ENCODE peak calls at places on chromosomes 3 and 15, in six cellular contexts. One of them, this sample, is unnamed.
A peak's percentile ranks its signal among the peaks of the same experiment; 100 is the strongest.

GRCh38 chr3:114758828-114759709 is 388.0 kb downstream of the ZBTB20 start:
- DNase-seq in kidney: no peak
- DNase-seq in left ventricle myocardium inferior: no peak
- DNase-seq in GM23338: no peak
- DNase-seq in AG04450: peak; percentile 26
- DNase-seq in mucosa of descending colon: no peak
- DNase-seq in this sample: peak; percentile 72

GRCh38 chr3:35537265-35537664 is 102.1 kb upstream of the ARPP21 start:
- DNase-seq in GM23338: no peak
- DNase-seq in AG04450: no peak
- DNase-seq in left ventricle myocardium inferior: no peak
- DNase-seq in mucosa of descending colon: no peak
- DNase-seq in kidney: no peak
- DNase-seq in this sample: peak; percentile 15

GRCh38 chr3:29513236-29513635 is 232.4 kb downstream of the RBMS3 start:
- DNase-seq in AG04450: no peak
- DNase-seq in mucosa of descending colon: no peak
- DNase-seq in kidney: no peak
- DNase-seq in GM23338: no peak
- DNase-seq in left ventricle myocardium inferior: no peak
- DNase-seq in this sample: peak; percentile 67

GRCh38 chr3:136142592-136142991 is 53.5 kb downstream of the MSL2 start:
- DNase-seq in left ventricle myocardium inferior: no peak
- DNase-seq in mucosa of descending colon: no peak
- DNase-seq in GM23338: peak; percentile 72
- DNase-seq in kidney: no peak
- DNase-seq in AG04450: peak; percentile 43
- DNase-seq in this sample: peak; percentile 83

GRCh38 chr3:170488802-170489201 is 70.1 kb downstream of the CLDN11 start:
- DNase-seq in AG04450: peak; percentile 51
- DNase-seq in mucosa of descending colon: no peak
- DNase-seq in left ventricle myocardium inferior: no peak
- DNase-seq in kidney: no peak
- DNase-seq in GM23338: no peak
- DNase-seq in this sample: peak; percentile 91

GRCh38 chr3:13235079-13235478 is 161.8 kb upstream of the IQSEC1 start:
- DNase-seq in kidney: peak; percentile 45
- DNase-seq in AG04450: no peak
- DNase-seq in mucosa of descending colon: no peak
- DNase-seq in left ventricle myocardium inferior: no peak
- DNase-seq in GM23338: peak; percentile 19
- DNase-seq in this sample: no peak

GRCh38 chr3:125292015-125292414 is 79.5 kb upstream of the SLC12A8 start:
- DNase-seq in GM23338: no peak
- DNase-seq in AG04450: no peak
- DNase-seq in kidney: no peak
- DNase-seq in mucosa of descending colon: no peak
- DNase-seq in left ventricle myocardium inferior: no peak
- DNase-seq in this sample: no peak

GRCh38 chr3:100057716-100058575 is 56.4 kb downstream of the FILIP1L start:
- DNase-seq in GM23338: no peak
- DNase-seq in kidney: no peak
- DNase-seq in AG04450: no peak
- DNase-seq in mucosa of descending colon: no peak
- DNase-seq in left ventricle myocardium inferior: no peak
- DNase-seq in this sample: peak; percentile 47

GRCh38 chr15:89671687-89672086 is 7.5 kb downstream of the PLIN1 start:
- DNase-seq in left ventricle myocardium inferior: no peak
- DNase-seq in mucosa of descending colon: no peak
- DNase-seq in kidney: no peak
- DNase-seq in GM23338: no peak
- DNase-seq in AG04450: no peak
- DNase-seq in this sample: no peak

GRCh38 chr3:128647307-128647706 is 3.3 kb downstream of the RPN1 start:
- DNase-seq in kidney: no peak
- DNase-seq in GM23338: no peak
- DNase-seq in AG04450: no peak
- DNase-seq in mucosa of descending colon: no peak
- DNase-seq in left ventricle myocardium inferior: no peak
- DNase-seq in this sample: no peak

GRCh38 chr3:128650096-128651050 is at the start of gene RPN1:
- DNase-seq in mucosa of descending colon: peak; percentile 98
- DNase-seq in kidney: peak; percentile 99
- DNase-seq in left ventricle myocardium inferior: peak; percentile 97
- DNase-seq in GM23338: peak; percentile 96
- DNase-seq in AG04450: peak; percentile 89
- DNase-seq in this sample: peak; percentile 95

GRCh38 chr3:128648402-128648801 is 2.2 kb downstream of the RPN1 start:
- DNase-seq in mucosa of descending colon: no peak
- DNase-seq in GM23338: no peak
- DNase-seq in AG04450: no peak
- DNase-seq in kidney: no peak
- DNase-seq in left ventricle myocardium inferior: no peak
- DNase-seq in this sample: no peak

GRCh38 chr3:128649264-128649663 is 1.4 kb downstream of the RPN1 start:
- DNase-seq in AG04450: no peak
- DNase-seq in kidney: no peak
- DNase-seq in left ventricle myocardium inferior: no peak
- DNase-seq in mucosa of descending colon: no peak
- DNase-seq in GM23338: no peak
- DNase-seq in this sample: no peak
- H3K4me3 ChIP-seq in AG04450: peak overlapping the region; percentile 100
- H3K4me3 ChIP-seq in kidney: peak overlapping the region; percentile 85
- H3K4me3 ChIP-seq in left ventricle myocardium inferior: peak overlapping the region; percentile 89
- H3K4me3 ChIP-seq in mucosa of descending colon: peak overlapping the region; percentile 100
- H3K4me3 ChIP-seq in GM23338: peak overlapping the region; percentile 82
- H3K4me3 ChIP-seq in this sample: peak overlapping the region; percentile 100

DNA sequence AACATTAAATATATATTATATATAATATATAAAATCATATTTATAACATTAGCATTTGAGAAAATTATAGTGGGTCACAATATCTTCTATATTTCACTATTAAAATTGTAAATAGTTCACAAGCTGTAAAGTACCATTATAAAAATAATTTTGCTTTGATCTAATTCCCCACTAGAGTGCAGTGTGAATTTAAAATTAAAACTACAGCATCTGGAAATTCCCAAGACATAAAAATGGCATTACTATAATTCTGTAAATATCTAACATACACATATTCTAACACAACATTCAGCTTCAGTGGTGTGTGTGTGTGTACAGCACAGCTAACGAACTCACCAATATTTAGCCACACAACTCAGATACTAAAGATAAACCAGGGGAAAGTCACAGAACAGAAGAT is 424.9 kb upstream of the ZNF385D start:
- DNase-seq in kidney: no peak
- DNase-seq in mucosa of descending colon: no peak
- DNase-seq in GM23338: no peak
- DNase-seq in AG04450: no peak
- DNase-seq in left ventricle myocardium inferior: no peak
- DNase-seq in this sample: peak; percentile 5
- TF ChIP-seq CTCF in kidney: no peak
- TF ChIP-seq CTCF in mucosa of descending colon: no peak
- TF ChIP-seq CTCF in GM23338: peak; percentile 33
- TF ChIP-seq CTCF in AG04450: no peak
- TF ChIP-seq CTCF in left ventricle myocardium inferior: peak; percentile 18
- TF ChIP-seq CTCF in this sample: no peak

DNA sequence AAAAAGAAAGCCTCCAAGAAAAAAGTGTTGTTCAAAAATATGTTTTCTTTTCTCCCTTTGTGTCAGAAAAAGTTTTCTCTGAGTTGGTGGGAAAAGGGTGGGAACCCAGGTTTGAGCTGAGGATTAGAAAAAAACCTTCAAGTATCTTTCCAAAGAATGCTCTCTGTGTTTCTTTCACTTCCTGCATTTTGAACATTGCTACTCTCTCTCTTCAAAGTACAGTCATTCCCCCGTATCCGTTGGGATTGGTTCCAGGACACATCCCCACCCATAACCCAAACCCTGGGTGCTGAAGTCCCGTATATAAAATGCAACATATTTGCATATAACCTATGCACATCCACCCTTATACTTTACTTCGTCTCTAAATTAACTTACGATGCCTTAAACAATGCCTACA is 139.6 kb downstream of the TMCO5A start:
- DNase-seq in kidney: no peak
- DNase-seq in mucosa of descending colon: no peak
- DNase-seq in AG04450: no peak
- DNase-seq in left ventricle myocardium inferior: no peak
- DNase-seq in GM23338: no peak
- DNase-seq in this sample: peak; percentile 49
- H3K4me3 ChIP-seq in kidney: peak overlapping the region; percentile 74
- H3K4me3 ChIP-seq in mucosa of descending colon: no peak overlapping the region
- H3K4me3 ChIP-seq in AG04450: no peak overlapping the region
- H3K4me3 ChIP-seq in left ventricle myocardium inferior: peak overlapping the region; percentile 76
- H3K4me3 ChIP-seq in GM23338: peak overlapping the region; percentile 55
- H3K4me3 ChIP-seq in this sample: no peak overlapping the region

GRCh38 chr15:71752604-71753289 is 57.6 kb upstream of the NR2E3 start:
- DNase-seq in GM23338: peak; percentile 70
- DNase-seq in AG04450: peak; percentile 46
- DNase-seq in kidney: no peak
- DNase-seq in left ventricle myocardium inferior: no peak
- DNase-seq in mucosa of descending colon: no peak
- DNase-seq in this sample: peak; percentile 92
- TF ChIP-seq CTCF in GM23338: peak; percentile 73
- TF ChIP-seq CTCF in AG04450: peak; percentile 47
- TF ChIP-seq CTCF in kidney: peak; percentile 53
- TF ChIP-seq CTCF in left ventricle myocardium inferior: peak; percentile 58
- TF ChIP-seq CTCF in mucosa of descending colon: no peak
- TF ChIP-seq CTCF in this sample: peak; percentile 62

GRCh38 chr15:45637552-45638033 is 2.8 kb downstream of the SQOR start:
- DNase-seq in mucosa of descending colon: no peak
- DNase-seq in GM23338: no peak
- DNase-seq in kidney: no peak
- DNase-seq in AG04450: peak; percentile 93
- DNase-seq in left ventricle myocardium inferior: peak; percentile 54
- DNase-seq in this sample: peak; percentile 95
- H3K4me3 ChIP-seq in mucosa of descending colon: no peak overlapping the region
- H3K4me3 ChIP-seq in GM23338: no peak overlapping the region
- H3K4me3 ChIP-seq in kidney: peak overlapping the region; percentile 61
- H3K4me3 ChIP-seq in AG04450: peak overlapping the region; percentile 8
- H3K4me3 ChIP-seq in left ventricle myocardium inferior: peak overlapping the region; percentile 44
- H3K4me3 ChIP-seq in this sample: peak overlapping the region; percentile 35